ENCODE peak calls at places on chromosomes 1 and 21, in six cellular contexts. W is fibroblast of lung, D is thoracic aorta, Y is thyroid gland, H is prostate gland, K is heart right ventricle. E is an unnamed sample.

GRCh38 chr1:50266509-50266908 is 156.7 kb downstream of the DMRTA2 start:
- DNase-seq in Y (no peak), H (no peak), K (no peak), W (peak; percentile 46), D (no peak), E (no peak)

GRCh38 chr1:243268751-243269460 is 13.1 kb downstream of the SDCCAG8 start:
- DNase-seq in D (no peak), K (no peak), Y (no peak), W (no peak), H (no peak), E (no peak)

GRCh38 chr1:231161711-231162299 is at the start of gene TRIM67:
- DNase-seq in H (no peak), D (no peak), K (peak; percentile 23), Y (no peak), W (peak; percentile 7), E (no peak)

GRCh38 chr1:208247696-208248095 is 3.5 kb upstream of the PLXNA2 start:
- DNase-seq in D (no peak), K (no peak), Y (no peak), W (no peak), H (no peak), E (no peak)

GRCh38 chr21:41845310-41846032 is 33.7 kb downstream of the PRDM15 start:
- DNase-seq in K (no peak), H (no peak), Y (no peak), D (no peak), W (no peak), E (no peak)

GRCh38 chr1:37471345-37472231 is 2.8 kb upstream of the ZC3H12A start:
- DNase-seq in H (peak; percentile 81), D (peak; percentile 64), Y (peak; percentile 45), K (peak; percentile 67), W (peak; percentile 85), E (peak; percentile 95)

GRCh38 chr1:29328897-29329775 is 92.8 kb downstream of the PTPRU start:
- DNase-seq in K (no peak), D (no peak), W (no peak), H (no peak), Y (no peak), E (no peak)

GRCh38 chr1:185733818-185734709 is at the start of gene HMCN1:
- DNase-seq in Y (peak; percentile 67), D (peak; percentile 36), W (peak; percentile 53), H (peak; percentile 43), K (peak; percentile 82), E (peak; percentile 87)

GRCh38 chr1:241972703-241973375 is 15.3 kb downstream of the BECN2 start:
- DNase-seq in K (no peak), H (no peak), Y (no peak), W (no peak), D (no peak), E (no peak)

GRCh38 chr21:29499734-29500343 is 201.1 kb downstream of the BACH1 start:
- DNase-seq in W (peak; percentile 43), D (no peak), H (no peak), K (no peak), Y (no peak), E (no peak)

GRCh38 chr1:16112558-16113555 is 39.4 kb upstream of the FAM131C start:
- DNase-seq in K (no peak), Y (no peak), W (no peak), H (no peak), D (no peak), E (no peak)

GRCh38 chr1:21365036-21365435 is 74.8 kb upstream of the ECE1 start:
- DNase-seq in H (no peak), D (no peak), K (no peak), W (no peak), Y (no peak), E (no peak)

GRCh38 chr1:160925652-160926241 is 28.9 kb downstream of the ITLN2 start:
- DNase-seq in H (no peak), W (no peak), Y (no peak), D (no peak), K (no peak), E (no peak)

GRCh38 chr1:77047978-77048614 is 171.1 kb downstream of the PIGK start:
- DNase-seq in H (no peak), K (no peak), W (no peak), Y (no peak), D (no peak), E (no peak)

GRCh38 chr1:212034516-212035122 is 738 bp downstream of the INTS7 start:
- DNase-seq in Y (no peak), W (no peak), D (no peak), H (no peak), K (no peak), E (peak; percentile 68)

GRCh38 chr21:27382404-27382803 is 415.5 kb upstream of the ADAMTS5 start:
- DNase-seq in D (no peak), K (no peak), H (no peak), W (peak; percentile 39), Y (no peak), E (no peak)

GRCh38 chr1:157073944-157074685 is 25.5 kb downstream of the ETV3L start:
- DNase-seq in Y (peak; percentile 76), D (no peak), H (peak; percentile 65), W (peak; percentile 75), K (peak; percentile 70), E (no peak)

GRCh38 chr21:20424943-20425342 is 573.3 kb upstream of the NCAM2 start:
- DNase-seq in Y (no peak), K (no peak), H (no peak), D (no peak), W (no peak), E (no peak)

GRCh38 chr1:8506995-8507615 is 189.2 kb downstream of the SLC45A1 start:
- DNase-seq in W (no peak), H (no peak), D (no peak), Y (no peak), K (no peak), E (no peak)

GRCh38 chr21:45316871-45317400 is 29.2 kb upstream of the POFUT2 start:
- DNase-seq in Y (peak; percentile 1), H (no peak), D (no peak), W (no peak), K (no peak), E (no peak)

GRCh38 chr1:177913762-177914540 is 55.9 kb downstream of the SEC16B start:
- DNase-seq in Y (no peak), K (no peak), H (no peak), W (peak; percentile 65), D (no peak), E (no peak)

GRCh38 chr1:109901508-109902145 is 9.0 kb upstream of the CSF1 start:
- DNase-seq in Y (peak; percentile 62), W (no peak), K (no peak), D (no peak), H (no peak), E (no peak)

GRCh38 chr1:211652371-211652770 is 23.1 kb downstream of the NEK2 start:
- DNase-seq in W (no peak), H (no peak), D (no peak), Y (no peak), K (no peak), E (no peak)

GRCh38 chr1:19036049-19036546 is 79.6 kb upstream of the IFFO2 start:
- DNase-seq in K (no peak), D (no peak), W (peak; percentile 7), Y (no peak), H (peak; percentile 48), E (no peak)

GRCh38 chr1:91148641-91149069 is 126.8 kb upstream of the ZNF644 start:
- DNase-seq in H (no peak), K (no peak), Y (peak; percentile 71), D (no peak), W (peak; percentile 17), E (peak; percentile 36)

GRCh38 chr1:2093055-2093454 is 42.8 kb downstream of the PRKCZ start:
- DNase-seq in D (no peak), W (no peak), K (no peak), Y (no peak), H (no peak), E (no peak)

GRCh38 chr1:66438062-66438970 is 95.6 kb upstream of the SGIP1 start:
- DNase-seq in Y (no peak), D (no peak), K (no peak), W (no peak), H (no peak), E (no peak)
- H3K4me3 ChIP-seq in Y (no peak overlapping the region), D (no peak overlapping the region), K (no peak overlapping the region), W (no peak overlapping the region), H (no peak overlapping the region), E (no peak overlapping the region)

GRCh38 chr1:9844106-9844505 is 20.3 kb upstream of the CLSTN1 start:
- DNase-seq in D (no peak), K (no peak), Y (no peak), H (no peak), W (no peak), E (no peak)

GRCh38 chr1:9842781-9843575 is 19.2 kb upstream of the CLSTN1 start:
- DNase-seq in K (peak; percentile 60), D (no peak), Y (no peak), W (no peak), H (peak; percentile 58), E (no peak)

GRCh38 chr1:9842073-9842711 is 18.4 kb upstream of the CLSTN1 start:
- DNase-seq in W (no peak), H (no peak), Y (no peak), K (no peak), D (no peak), E (no peak)

GRCh38 chr1:9844746-9845145 is 21.0 kb upstream of the CLSTN1 start:
- DNase-seq in Y (no peak), K (no peak), W (no peak), H (no peak), D (no peak), E (no peak)

GRCh38 chr1:9843576-9843945 is 19.8 kb upstream of the CLSTN1 start:
- DNase-seq in D (no peak), K (no peak), W (no peak), Y (no peak), H (peak; percentile 91), E (no peak)
- H3K27ac ChIP-seq in D (no peak overlapping the region), K (no peak overlapping the region), W (no peak overlapping the region), Y (no peak overlapping the region), H (peak overlapping the region; percentile 91), E (no peak overlapping the region)

GRCh38 chr1:70115315-70115714 is 90.1 kb downstream of the LRRC40 start:
- DNase-seq in K (no peak), W (no peak), H (no peak), Y (no peak), D (no peak), E (no peak)

GRCh38 chr1:70112838-70113237 is 92.5 kb downstream of the LRRC40 start:
- DNase-seq in Y (no peak), K (no peak), D (no peak), H (no peak), W (no peak), E (no peak)
- TF ChIP-seq CTCF in Y (no peak), K (no peak), D (no peak), H (no peak), W (no peak), E (no peak)

DNA sequence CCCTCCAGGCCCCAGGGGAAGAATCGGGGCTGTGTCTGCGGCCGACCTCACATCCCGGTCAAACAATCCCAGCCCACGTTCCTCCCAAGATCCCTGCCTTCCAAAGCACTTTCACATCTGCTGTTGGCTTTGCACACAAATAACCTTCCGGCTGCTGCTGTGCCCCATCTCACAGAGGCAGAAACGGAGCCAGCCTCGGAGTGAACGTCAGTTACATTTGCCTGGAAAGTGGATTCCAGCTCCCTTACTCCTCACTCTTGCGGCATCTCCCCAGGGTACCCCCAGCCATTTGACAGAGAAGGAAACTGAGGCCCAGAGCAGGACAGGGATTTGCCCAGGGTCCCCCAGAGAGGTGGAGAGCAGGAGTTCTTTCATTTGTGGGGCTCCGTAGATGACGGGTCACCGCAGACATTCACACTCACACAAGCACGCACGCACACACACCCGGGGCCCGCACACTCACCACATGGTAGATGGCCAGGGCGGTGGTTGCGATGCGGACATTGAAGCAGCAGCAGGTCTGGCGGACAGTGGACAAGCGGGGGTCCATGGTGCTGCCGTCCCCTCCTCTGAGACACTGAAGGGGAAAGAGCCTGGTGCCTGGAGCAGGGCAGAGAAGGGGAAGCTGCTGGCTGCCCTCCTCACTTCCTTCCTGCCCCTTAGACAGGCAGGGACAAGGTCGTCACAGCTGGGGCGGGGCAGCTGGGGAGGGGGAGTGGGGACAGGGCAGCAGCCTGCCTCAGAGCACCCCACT is at the start of gene LAPTM5:
- DNase-seq in W (peak; percentile 47), Y (peak; percentile 23), D (no peak), K (peak; percentile 65), H (no peak), E (no peak)
- H3K4me3 ChIP-seq in W (no peak within 1 kb of the TSS), Y (peak within 1 kb of the TSS; percentile 2), D (peak within 1 kb of the TSS; percentile 67), K (peak within 1 kb of the TSS; percentile 42), H (peak within 1 kb of the TSS; percentile 10), E (peak within 1 kb of the TSS; percentile 62)